ENCODE peak calls at places on chromosomes 7 and 10, in ten cellular contexts. S, T, H, R, I, U, P, Q, O and W are unnamed samples.

GRCh38 chr10:77756319-77757232 is 119.0 kb upstream of the KCNMA1 start:
- DNase-seq in S (peak), T (no peak), H (peak), R (peak), I (peak), U (no peak), P (no peak), Q (peak), O (no peak), W (peak)

GRCh38 chr7:32089256-32089655 is 19.0 kb upstream of the PDE1C start:
- DNase-seq in S (no peak), T (no peak), H (no peak), R (no peak), I (no peak), U (no peak), P (no peak), Q (no peak), O (no peak), W (no peak)

GRCh38 chr10:115747811-115748210 is 525.2 kb downstream of the GFRA1 start:
- DNase-seq in S (no peak), T (no peak), H (no peak), R (no peak), I (no peak), U (no peak), P (no peak), Q (peak), O (no peak), W (no peak)

GRCh38 chr10:17659328-17659727 is 15.4 kb downstream of the STAM start:
- DNase-seq in S (no peak), T (no peak), H (no peak), R (no peak), I (no peak), U (no peak), P (no peak), Q (no peak), O (no peak), W (no peak)

GRCh38 chr7:89259085-89259484 is 463.5 kb upstream of the TEX47 start:
- DNase-seq in S (no peak), T (no peak), H (no peak), R (no peak), I (no peak), U (no peak), P (no peak), Q (no peak), O (no peak), W (no peak)

GRCh38 chr7:23167691-23168090 is 14.2 kb upstream of the NUP42 start:
- DNase-seq in S (no peak), T (no peak), H (peak), R (no peak), I (no peak), U (no peak), P (no peak), Q (no peak), O (no peak), W (no peak)

GRCh38 chr10:78541528-78542470 is 508.1 kb downstream of the RPS24 start:
- DNase-seq in S (no peak), T (no peak), H (no peak), R (peak), I (peak), U (no peak), P (no peak), Q (peak), O (no peak), W (peak)

GRCh38 chr7:44637788-44638594 is 31.6 kb downstream of the OGDH start:
- DNase-seq in S (peak), T (peak), H (peak), R (peak), I (no peak), U (no peak), P (no peak), Q (no peak), O (peak), W (peak)

GRCh38 chr7:23247101-23247601 is 576 bp downstream of the GPNMB start:
- DNase-seq in S (no peak), T (no peak), H (no peak), R (no peak), I (no peak), U (no peak), P (no peak), Q (no peak), O (no peak), W (peak)

GRCh38 chr7:120856198-120856597 is 1.7 kb downstream of the TSPAN12 start:
- DNase-seq in S (no peak), T (no peak), H (no peak), R (no peak), I (no peak), U (no peak), P (no peak), Q (peak), O (no peak), W (no peak)

GRCh38 chr7:76048668-76048988 is 722 bp downstream of the MDH2 start:
- DNase-seq in S (no peak), T (peak), H (no peak), R (no peak), I (peak), U (no peak), P (no peak), Q (peak), O (no peak), W (no peak)

GRCh38 chr7:31307941-31308340 is 32.6 kb downstream of the NEUROD6 start:
- DNase-seq in S (no peak), T (no peak), H (no peak), R (no peak), I (no peak), U (no peak), P (no peak), Q (no peak), O (no peak), W (no peak)

DNA sequence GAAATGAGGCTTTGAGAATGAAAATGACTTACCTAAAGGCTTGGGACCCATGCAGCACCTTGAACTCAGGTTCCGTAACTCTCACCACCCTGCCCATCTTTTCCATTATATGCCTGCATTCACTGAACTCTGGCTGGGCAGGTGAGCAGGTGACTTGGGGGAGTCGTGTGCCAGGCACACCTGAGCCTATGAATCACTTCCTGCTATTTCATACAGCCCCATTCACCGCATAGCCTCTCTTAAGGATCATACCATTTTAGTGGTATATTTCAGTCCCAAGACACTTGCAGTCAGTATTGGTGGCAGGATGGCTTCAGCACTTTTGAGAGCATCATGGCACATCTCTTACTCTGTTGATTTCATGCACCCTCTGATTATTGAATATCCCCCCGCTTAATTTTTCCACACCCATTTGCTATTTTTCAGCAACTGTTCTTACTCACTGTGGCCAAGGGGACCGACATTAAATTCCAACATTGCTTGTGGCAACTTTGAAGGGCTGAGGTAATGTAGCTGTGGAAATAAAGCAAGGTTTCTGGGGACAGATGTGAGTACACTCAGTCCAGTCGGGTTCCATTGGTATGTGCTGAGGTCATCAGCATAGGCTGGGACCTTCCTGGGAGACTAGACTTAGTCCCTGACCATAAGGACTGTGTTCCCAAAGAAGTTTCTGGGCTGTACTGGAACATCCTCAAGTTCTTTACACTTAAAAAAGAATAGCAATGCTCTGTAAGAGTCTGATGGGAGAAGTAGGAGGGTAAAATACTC is 39.8 kb upstream of the ZNF438 start:
- DNase-seq in S (peak), T (no peak), H (no peak), R (peak), I (no peak), U (no peak), P (no peak), Q (no peak), O (peak), W (peak)
- H3K27ac ChIP-seq in S (no peak), T (no peak), H (no peak), R (peak), I (no peak), U (peak), P (peak), Q (no peak), O (peak), W (no peak)

DNA sequence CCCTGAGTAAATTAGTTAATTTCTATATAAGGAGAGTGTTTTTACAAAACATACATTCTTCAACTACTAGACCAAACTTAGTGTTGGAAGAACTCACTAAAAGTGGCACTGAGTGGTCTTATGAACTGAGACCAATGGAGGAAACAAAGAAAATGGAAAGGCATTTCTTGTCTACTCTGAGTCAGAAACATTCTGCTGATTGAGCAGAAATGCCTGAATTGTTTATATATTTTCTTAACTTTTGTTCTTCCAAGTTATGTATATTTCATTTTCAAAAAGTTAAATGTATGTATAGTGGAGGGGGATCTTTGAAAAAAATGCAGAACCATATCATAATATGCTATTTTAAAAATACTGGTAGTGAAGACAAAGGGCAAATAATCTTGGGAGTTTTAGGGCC is 320.7 kb downstream of the HGF start:
- DNase-seq in S (no peak), T (no peak), H (no peak), R (no peak), I (no peak), U (no peak), P (no peak), Q (no peak), O (no peak), W (no peak)
- H3K27ac ChIP-seq in S (no peak), T (no peak), H (no peak), R (no peak), I (no peak), U (no peak), P (no peak), Q (no peak), O (no peak), W (no peak)

GRCh38 chr10:71268247-71268691 is 50.8 kb upstream of the SLC29A3 start:
- DNase-seq in S (no peak), T (no peak), H (no peak), R (peak), I (peak), U (no peak), P (no peak), Q (peak), O (peak), W (peak)

GRCh38 chr10:71266147-71266917 is 52.7 kb upstream of the SLC29A3 start:
- DNase-seq in S (no peak), T (peak), H (no peak), R (peak), I (no peak), U (no peak), P (no peak), Q (peak), O (peak), W (peak)

GRCh38 chr10:71265618-71266146 is 53.3 kb downstream of the UNC5B start:
- DNase-seq in S (no peak), T (no peak), H (no peak), R (no peak), I (no peak), U (no peak), P (no peak), Q (no peak), O (no peak), W (no peak)

GRCh38 chr10:71267508-71268240 is 51.4 kb upstream of the SLC29A3 start:
- DNase-seq in S (no peak), T (no peak), H (no peak), R (no peak), I (no peak), U (no peak), P (no peak), Q (no peak), O (no peak), W (no peak)

GRCh38 chr10:71266918-71267442 is 52.1 kb upstream of the SLC29A3 start:
- DNase-seq in S (no peak), T (no peak), H (no peak), R (no peak), I (no peak), U (no peak), P (no peak), Q (no peak), O (no peak), W (peak)
- H3K27ac ChIP-seq in S (no peak), T (no peak), H (no peak), R (no peak), I (no peak), U (no peak), P (no peak), Q (peak), O (peak), W (no peak)

GRCh38 chr10:99678921-99679320 is 19.6 kb downstream of the ENTPD7 start:
- DNase-seq in S (no peak), T (no peak), H (no peak), R (no peak), I (no peak), U (no peak), P (no peak), Q (no peak), O (no peak), W (no peak)

GRCh38 chr10:99674762-99675161 is 15.5 kb downstream of the ENTPD7 start:
- DNase-seq in S (no peak), T (no peak), H (no peak), R (no peak), I (no peak), U (no peak), P (no peak), Q (no peak), O (no peak), W (no peak)

GRCh38 chr10:99673492-99673891 is 14.2 kb downstream of the ENTPD7 start:
- DNase-seq in S (no peak), T (no peak), H (no peak), R (no peak), I (no peak), U (no peak), P (no peak), Q (no peak), O (no peak), W (no peak)

GRCh38 chr10:99676435-99676834 is 17.1 kb downstream of the ENTPD7 start:
- DNase-seq in S (no peak), T (no peak), H (no peak), R (peak), I (no peak), U (no peak), P (no peak), Q (no peak), O (no peak), W (peak)

DNA sequence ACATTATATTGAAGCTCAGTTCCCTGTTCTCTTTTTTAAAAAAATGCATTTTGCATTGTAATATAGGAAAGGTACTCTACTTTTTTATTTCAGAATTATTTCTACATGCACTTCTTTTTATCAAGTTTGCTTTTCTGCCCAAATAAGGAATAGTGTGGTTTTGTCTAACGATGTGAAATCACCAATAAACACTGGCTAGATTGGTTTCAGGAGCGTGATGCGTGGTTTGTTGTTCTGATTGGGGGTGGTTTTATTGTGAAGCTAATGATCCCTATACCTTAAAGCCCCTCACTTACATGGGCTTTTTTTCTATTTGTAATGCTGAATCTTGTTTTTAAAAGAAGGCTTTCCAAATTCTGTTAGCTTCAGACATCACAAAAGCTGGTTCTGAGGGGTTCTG is 17.6 kb downstream of the ENTPD7 start:
- DNase-seq in S (no peak), T (no peak), H (no peak), R (peak), I (no peak), U (no peak), P (no peak), Q (no peak), O (no peak), W (no peak)
- H3K27ac ChIP-seq in S (no peak), T (no peak), H (no peak), R (peak), I (no peak), U (no peak), P (no peak), Q (no peak), O (no peak), W (no peak)